ENCODE peak calls at places on chromosomes 7 and 10, in nine cellular contexts. Q, U, N, W, K, B, F, V and Y are unnamed samples. For H3K36me3 and H3K27me3, the result is how much of the 10 kb centered on the place peaks cover.

GRCh38 chr10:35127289-35127891 is 744 bp downstream of the CREM start:
- DNase-seq in Q (peak), U (peak), N (peak), W (peak), K (peak), B (peak), F (no peak), V (peak), Y (peak)

GRCh38 chr10:78891741-78892140 is 177.0 kb upstream of the ZMIZ1 start:
- DNase-seq in Q (no peak), U (no peak), N (no peak), W (no peak), K (no peak), B (no peak), F (no peak), V (no peak), Y (no peak)

GRCh38 chr10:1070939-1071338 is 14.8 kb downstream of the WDR37 start:
- DNase-seq in Q (no peak), U (no peak), N (peak), W (no peak), K (no peak), B (peak), F (no peak), V (no peak), Y (peak)

GRCh38 chr7:114922151-114922651 is 307 bp downstream of the MDFIC start:
- DNase-seq in Q (no peak), U (peak), N (peak), W (peak), K (peak), B (peak), F (peak), V (peak), Y (peak)

GRCh38 chr7:1204460-1204859 is 28.2 kb upstream of the UNCX start:
- DNase-seq in Q (no peak), U (no peak), N (no peak), W (no peak), K (no peak), B (no peak), F (no peak), V (no peak), Y (no peak)

GRCh38 chr10:44967596-44967995 is 8.0 kb downstream of the RASSF4 start:
- DNase-seq in Q (no peak), U (peak), N (no peak), W (no peak), K (no peak), B (no peak), F (no peak), V (no peak), Y (no peak)

GRCh38 chr10:4451512-4451911 is 374.5 kb upstream of the AKR1E2 start:
- DNase-seq in Q (no peak), U (no peak), N (no peak), W (no peak), K (no peak), B (no peak), F (no peak), V (no peak), Y (no peak)

GRCh38 chr10:79415736-79416577 is 29.5 kb downstream of the ZCCHC24 start:
- DNase-seq in Q (no peak), U (peak), N (no peak), W (peak), K (peak), B (no peak), F (no peak), V (no peak), Y (no peak)

GRCh38 chr10:87613766-87614165 is 45.9 kb upstream of the PAPSS2 start:
- DNase-seq in Q (no peak), U (no peak), N (no peak), W (no peak), K (no peak), B (no peak), F (no peak), V (no peak), Y (no peak)

GRCh38 chr7:105759670-105760548 is 116.5 kb downstream of the ATXN7L1 start:
- DNase-seq in Q (no peak), U (peak), N (no peak), W (no peak), K (peak), B (peak), F (peak), V (peak), Y (no peak)

GRCh38 chr10:28628184-28628893 is 49.0 kb upstream of the BAMBI start:
- DNase-seq in Q (peak), U (peak), N (peak), W (peak), K (peak), B (peak), F (peak), V (peak), Y (peak)

GRCh38 chr10:97454330-97455036 is 8.5 kb downstream of the ZDHHC16 start:
- DNase-seq in Q (no peak), U (no peak), N (no peak), W (no peak), K (peak), B (peak), F (no peak), V (peak), Y (no peak)

GRCh38 chr10:43944742-43945730 is 296.4 kb upstream of the ZNF32 start:
- DNase-seq in Q (no peak), U (peak), N (no peak), W (no peak), K (no peak), B (no peak), F (no peak), V (no peak), Y (no peak)

GRCh38 chr10:1715821-1716220 is 21.5 kb downstream of the ADARB2 start:
- DNase-seq in Q (no peak), U (no peak), N (peak), W (no peak), K (no peak), B (peak), F (peak), V (no peak), Y (peak)

GRCh38 chr10:73889014-73889413 is 14.7 kb upstream of the CAMK2G start:
- DNase-seq in Q (no peak), U (peak), N (peak), W (peak), K (no peak), B (peak), F (no peak), V (peak), Y (peak)

GRCh38 chr10:88088441-88089340 is 225.3 kb downstream of the PTEN start:
- DNase-seq in Q (no peak), U (no peak), N (no peak), W (no peak), K (no peak), B (peak), F (no peak), V (no peak), Y (no peak)

GRCh38 chr7:27586825-27587224 is 75.9 kb downstream of the HIBADH start:
- DNase-seq in Q (no peak), U (no peak), N (no peak), W (no peak), K (no peak), B (no peak), F (peak), V (no peak), Y (peak)

DNA sequence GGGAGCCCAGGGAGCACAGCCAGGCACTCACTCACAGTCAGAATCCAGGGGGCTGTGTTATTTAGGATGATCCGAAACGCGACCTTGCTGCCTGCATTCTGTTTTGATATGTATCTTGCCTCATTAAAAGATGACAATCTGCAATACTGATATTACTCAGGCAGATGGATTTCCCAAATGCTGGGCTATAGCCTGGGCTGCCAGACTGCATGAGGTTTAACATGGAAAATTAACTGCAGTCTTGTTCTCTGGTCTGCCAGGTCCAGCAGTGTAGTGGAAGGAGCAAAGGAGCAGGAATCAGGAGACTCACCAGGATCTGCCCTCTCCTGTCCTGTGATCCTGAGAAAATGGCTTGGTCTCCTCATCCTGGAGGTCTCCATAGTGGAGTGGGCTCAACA is 258.1 kb downstream of the PAXIP1 start:
- DNase-seq in Q (no peak), U (no peak), N (peak), W (no peak), K (no peak), B (no peak), F (no peak), V (no peak), Y (no peak)
- H3K36me3 ChIP-seq in Q (under half), U (under half), N (under half), W (under half), K (under half), B (under half), F (under half), V (under half), Y (under half)

GRCh38 chr10:114492351-114493037 is 88.2 kb upstream of the AFAP1L2 start:
- DNase-seq in Q (no peak), U (no peak), N (peak), W (no peak), K (no peak), B (peak), F (no peak), V (peak), Y (no peak)
- H3K4me3 ChIP-seq in Q (no peak), U (no peak), N (no peak), W (no peak), K (no peak), B (no peak), F (no peak), V (no peak), Y (no peak)

DNA sequence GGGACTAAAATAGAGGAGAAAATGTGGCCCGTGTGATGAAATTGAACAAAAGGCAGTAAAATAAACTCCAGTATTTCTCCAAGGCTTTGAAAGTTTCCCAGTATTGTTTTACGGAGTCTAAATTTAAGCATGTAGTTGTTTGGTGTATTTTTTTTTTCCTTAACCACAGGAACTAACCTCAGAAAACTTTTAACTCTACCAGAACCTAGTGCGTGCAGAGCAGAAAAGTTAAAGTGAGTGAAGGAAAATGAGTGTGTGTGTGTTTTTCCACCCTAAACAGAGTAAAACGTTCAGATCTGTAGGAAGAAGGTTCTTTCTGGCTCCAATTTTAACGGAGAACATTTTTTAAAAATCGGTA is 812 bp downstream of the PROSER2 start:
- DNase-seq in Q (no peak), U (no peak), N (no peak), W (no peak), K (no peak), B (no peak), F (no peak), V (peak), Y (no peak)
- H3K27me3 ChIP-seq in Q (under half), U (under half), N (under half), W (under half), K (under half), B (under half), F (under half), V (under half), Y (under half)

DNA sequence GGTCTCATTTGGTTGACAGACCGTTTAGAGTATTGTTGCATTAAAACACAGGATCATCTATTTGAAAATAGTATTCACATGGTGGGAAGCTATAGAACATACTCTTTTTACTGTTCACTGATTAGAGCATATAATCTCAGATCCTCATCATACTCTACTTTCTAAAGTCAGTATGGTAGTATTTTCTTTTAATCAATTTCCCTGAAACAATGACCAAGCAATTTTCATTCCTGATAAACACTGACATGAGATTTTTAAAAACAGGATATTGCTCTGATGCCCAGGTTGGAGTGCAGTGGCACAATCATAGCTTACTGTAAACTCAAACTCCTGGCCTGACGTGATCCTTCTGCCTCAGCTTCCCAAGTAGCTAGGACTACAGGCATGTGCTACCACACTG is 63.9 kb downstream of the PTPN12 start:
- DNase-seq in Q (no peak), U (no peak), N (no peak), W (no peak), K (no peak), B (no peak), F (no peak), V (no peak), Y (no peak)
- H3K36me3 ChIP-seq in Q (half or more), U (half or more), N (under half), W (half or more), K (under half), B (under half), F (under half), V (under half), Y (under half)

GRCh38 chr7:47326808-47327207 is 255.1 kb downstream of the TNS3 start:
- DNase-seq in Q (no peak), U (peak), N (no peak), W (no peak), K (peak), B (no peak), F (peak), V (peak), Y (peak)
- H3K4me3 ChIP-seq in Q (no peak), U (peak), N (no peak), W (peak), K (no peak), B (no peak), F (peak), V (peak), Y (no peak)

GRCh38 chr10:133104076-133104965 is 16.6 kb downstream of the ADGRA1 start:
- DNase-seq in Q (no peak), U (no peak), N (no peak), W (no peak), K (no peak), B (no peak), F (no peak), V (no peak), Y (no peak)

GRCh38 chr10:133102415-133103095 is 14.8 kb downstream of the ADGRA1 start:
- DNase-seq in Q (no peak), U (no peak), N (no peak), W (no peak), K (no peak), B (no peak), F (no peak), V (no peak), Y (no peak)

GRCh38 chr10:133105686-133106390 is 18.1 kb downstream of the ADGRA1 start:
- DNase-seq in Q (no peak), U (no peak), N (no peak), W (no peak), K (no peak), B (no peak), F (no peak), V (no peak), Y (no peak)

GRCh38 chr10:133104972-133105495 is 17.3 kb downstream of the ADGRA1 start:
- DNase-seq in Q (no peak), U (no peak), N (no peak), W (no peak), K (no peak), B (no peak), F (no peak), V (peak), Y (no peak)

GRCh38 chr10:133103311-133103910 is 15.7 kb downstream of the ADGRA1 start:
- DNase-seq in Q (no peak), U (no peak), N (no peak), W (no peak), K (no peak), B (no peak), F (no peak), V (no peak), Y (no peak)
- H3K27me3 ChIP-seq in Q (under half), U (under half), N (under half), W (half or more), K (under half), B (under half), F (under half), V (under half), Y (under half)

GRCh38 chr7:5045558-5046396 is at the start of gene RBAK:
- DNase-seq in Q (peak), U (peak), N (peak), W (peak), K (peak), B (peak), F (peak), V (peak), Y (peak)
- H3K36me3 ChIP-seq in Q (under half), U (under half), N (under half), W (under half), K (under half), B (under half), F (under half), V (under half), Y (under half)

GRCh38 chr7:42886866-42887509 is 24.9 kb downstream of the C7orf25 start:
- DNase-seq in Q (no peak), U (no peak), N (no peak), W (no peak), K (no peak), B (peak), F (no peak), V (no peak), Y (no peak)
- H3K4me3 ChIP-seq in Q (no peak), U (no peak), N (no peak), W (peak), K (no peak), B (no peak), F (peak), V (peak), Y (no peak)

GRCh38 chr10:50993817-50994251 is 80.5 kb upstream of the PRKG1 start:
- DNase-seq in Q (no peak), U (peak), N (no peak), W (peak), K (no peak), B (peak), F (no peak), V (peak), Y (no peak)

GRCh38 chr10:50992972-50993766 is 81.1 kb upstream of the PRKG1 start:
- DNase-seq in Q (no peak), U (no peak), N (peak), W (peak), K (peak), B (peak), F (peak), V (peak), Y (no peak)

GRCh38 chr10:50992356-50992866 is 81.9 kb upstream of the PRKG1 start:
- DNase-seq in Q (no peak), U (peak), N (no peak), W (no peak), K (no peak), B (no peak), F (peak), V (peak), Y (peak)

GRCh38 chr10:50990568-50991495 is 83.5 kb upstream of the PRKG1 start:
- DNase-seq in Q (no peak), U (peak), N (peak), W (peak), K (peak), B (peak), F (peak), V (peak), Y (peak)

DNA sequence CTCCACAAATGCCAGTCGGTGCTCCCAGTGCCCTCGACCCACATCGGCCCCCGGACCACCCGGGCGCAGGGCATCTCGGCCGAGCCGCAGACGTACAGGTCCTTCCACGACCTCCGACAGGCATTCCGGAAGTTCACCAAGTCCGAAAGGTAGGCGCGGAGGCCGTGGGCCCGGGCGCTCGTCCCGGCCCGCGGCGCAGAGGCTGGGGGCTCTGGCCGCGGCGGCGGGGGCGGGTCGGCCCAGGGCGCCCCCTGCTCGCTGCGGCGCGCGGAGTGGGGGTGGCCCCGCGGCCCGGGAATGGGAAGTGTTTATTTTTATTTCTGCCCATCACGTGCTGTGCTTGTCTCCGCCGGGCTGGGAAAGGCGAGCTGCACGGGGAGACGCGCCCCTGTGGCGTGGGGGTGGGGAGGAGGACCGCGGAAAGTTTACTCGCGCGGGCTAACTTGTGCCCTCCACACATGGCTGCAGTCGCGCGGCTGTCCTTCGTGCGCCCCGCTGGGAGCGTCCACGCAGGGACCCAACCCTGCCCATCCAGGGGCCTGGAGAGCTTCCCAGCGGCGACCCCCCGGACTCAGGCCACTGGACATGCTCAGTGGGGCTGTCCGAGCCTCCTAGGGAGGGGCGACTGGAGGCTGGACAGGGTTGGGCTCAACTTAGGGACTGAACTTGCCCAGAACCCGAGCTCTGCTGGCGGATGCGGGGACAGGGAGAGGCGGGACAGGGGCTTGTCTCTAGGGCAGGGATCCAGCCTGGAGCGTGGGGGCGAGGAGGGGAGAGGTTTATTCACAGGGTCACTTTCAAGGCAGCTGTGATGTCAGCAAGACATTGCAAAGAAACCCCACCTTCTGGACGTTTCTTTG is 82.6 kb upstream of the PRKG1 start:
- DNase-seq in Q (no peak), U (peak), N (peak), W (peak), K (peak), B (no peak), F (peak), V (peak), Y (peak)
- H3K27me3 ChIP-seq in Q (under half), U (under half), N (under half), W (under half), K (under half), B (under half), F (half or more), V (under half), Y (under half)